ENCODE peak calls at places on chromosome 21, in four cellular contexts. Q is NCI-H2171, E is endothelial cell, J is anterior cingulate cortex. T is an unnamed sample.

GRCh38 chr21:38352536-38353219 is 95.9 kb downstream of the KCNJ15 start:
- DNase-seq in Q (peak; percentile 16), E (peak; percentile 81), J (peak; percentile 44), T (peak; percentile 50)

GRCh38 chr21:44870748-44871495 is 2.6 kb downstream of the PTTG1IP start:
- DNase-seq in Q (no peak), E (no peak), J (peak; percentile 36), T (no peak)

GRCh38 chr21:36350282-36350910 is 30.4 kb downstream of the MORC3 start:
- DNase-seq in Q (no peak), E (no peak), J (no peak), T (no peak)

GRCh38 chr21:42691901-42692559 is 38.6 kb downstream of the PDE9A start:
- DNase-seq in Q (no peak), E (no peak), J (no peak), T (no peak)

GRCh38 chr21:45637883-45638282 is 5.6 kb upstream of the PCBP3 start:
- DNase-seq in Q (no peak), E (no peak), J (no peak), T (no peak)

GRCh38 chr21:42465008-42465878 is 30.8 kb downstream of the RSPH1 start:
- DNase-seq in Q (no peak), E (no peak), J (no peak), T (no peak)

GRCh38 chr21:41482321-41482720 is 25.6 kb downstream of the TMPRSS2 start:
- DNase-seq in Q (no peak), E (no peak), J (no peak), T (no peak)

GRCh38 chr21:37032877-37033471 is 26.5 kb downstream of the RIPPLY3 start:
- DNase-seq in Q (no peak), E (no peak), J (no peak), T (no peak)

GRCh38 chr21:45589686-45590245 is 47.5 kb upstream of the SLC19A1 start:
- DNase-seq in Q (no peak), E (no peak), J (no peak), T (no peak)

GRCh38 chr21:38696617-38697016 is 109.1 kb upstream of the ETS2 start:
- DNase-seq in Q (no peak), E (no peak), J (no peak), T (no peak)

GRCh38 chr21:35511298-35512162 is 462.4 kb upstream of the RUNX1 start:
- DNase-seq in Q (no peak), E (no peak), J (no peak), T (no peak)

GRCh38 chr21:41939391-41939790 is 14.4 kb downstream of the C2CD2 start:
- DNase-seq in Q (no peak), E (no peak), J (no peak), T (no peak)

GRCh38 chr21:16587141-16587570 is 857.4 kb downstream of the USP25 start:
- DNase-seq in Q (no peak), E (no peak), J (peak; percentile 74), T (no peak)

GRCh38 chr21:38322551-38322950 is 65.8 kb downstream of the KCNJ15 start:
- DNase-seq in Q (no peak), E (no peak), J (no peak), T (no peak)

GRCh38 chr21:25790122-25790951 is 55.6 kb downstream of the GABPA start:
- DNase-seq in Q (peak; percentile 53), E (no peak), J (no peak), T (no peak)

GRCh38 chr21:41545500-41546359 is 37.8 kb upstream of the TMPRSS2 start:
- DNase-seq in Q (no peak), E (no peak), J (no peak), T (no peak)

GRCh38 chr21:32538147-32538792 is 47.1 kb downstream of the TCP10L start:
- DNase-seq in Q (no peak), E (no peak), J (no peak), T (no peak)

GRCh38 chr21:35933466-35933865 is 126.9 kb downstream of the SETD4 start:
- DNase-seq in Q (no peak), E (no peak), J (no peak), T (peak; percentile 7)

GRCh38 chr21:36200089-36200561 is 43.5 kb downstream of the DOP1B start:
- DNase-seq in Q (no peak), E (no peak), J (no peak), T (no peak)

GRCh38 chr21:33374080-33374873 is 28.9 kb upstream of the IFNGR2 start:
- DNase-seq in Q (peak; percentile 17), E (peak; percentile 57), J (peak; percentile 30), T (no peak)

GRCh38 chr21:17742181-17742580 is 77.0 kb downstream of the C21orf91 start:
- DNase-seq in Q (no peak), E (no peak), J (no peak), T (no peak)

GRCh38 chr21:37915941-37916794 is at the start of gene KCNJ6:
- DNase-seq in Q (peak; percentile 89), E (peak; percentile 89), J (peak; percentile 72), T (no peak)

GRCh38 chr21:36129219-36129618 is 5.7 kb upstream of the CBR3 start:
- DNase-seq in Q (no peak), E (no peak), J (no peak), T (no peak)